ENCODE peak calls at places on chromosomes 2 and 18, in nine cellular contexts. K, M, A, I, O, H, Z, S and N are unnamed samples.

GRCh38 chr2:233267516-233268245 is 16.2 kb downstream of the ATG16L1 start:
- DNase-seq in K (no peak), M (no peak), A (no peak), I (peak; percentile 56), O (no peak), H (peak; percentile 32), Z (no peak), S (no peak), N (no peak)

GRCh38 chr2:218006741-218007140 is 3.9 kb upstream of the TNS1 start:
- DNase-seq in K (no peak), M (no peak), A (peak; percentile 31), I (no peak), O (peak; percentile 87), H (no peak), Z (no peak), S (no peak), N (no peak)

GRCh38 chr2:203732072-203732952 is 25.9 kb downstream of the CD28 start:
- DNase-seq in K (no peak), M (no peak), A (no peak), I (no peak), O (no peak), H (no peak), Z (peak; percentile 9), S (no peak), N (no peak)

GRCh38 chr18:62282188-62282629 is 42.9 kb upstream of the TNFRSF11A start:
- DNase-seq in K (no peak), M (no peak), A (peak; percentile 76), I (no peak), O (peak; percentile 52), H (no peak), Z (no peak), S (no peak), N (peak; percentile 58)

GRCh38 chr2:55014962-55015939 is 35.0 kb downstream of the RTN4 start:
- DNase-seq in K (peak; percentile 83), M (peak; percentile 62), A (peak; percentile 89), I (peak; percentile 9), O (peak; percentile 71), H (peak; percentile 17), Z (no peak), S (peak; percentile 18), N (peak; percentile 48)

GRCh38 chr18:9867454-9867732 is 18.4 kb upstream of the TXNDC2 start:
- DNase-seq in K (no peak), M (no peak), A (no peak), I (no peak), O (no peak), H (no peak), Z (no peak), S (no peak), N (no peak)

GRCh38 chr2:61439241-61440002 is 31.5 kb downstream of the USP34 start:
- DNase-seq in K (no peak), M (no peak), A (no peak), I (no peak), O (no peak), H (no peak), Z (no peak), S (no peak), N (no peak)

GRCh38 chr18:65746936-65747335 is 3.9 kb upstream of the CDH7 start:
- DNase-seq in K (no peak), M (no peak), A (no peak), I (no peak), O (no peak), H (no peak), Z (no peak), S (no peak), N (no peak)

GRCh38 chr2:100427627-100428258 is 10.3 kb upstream of the CHST10 start:
- DNase-seq in K (peak; percentile 55), M (peak; percentile 68), A (peak; percentile 63), I (peak; percentile 65), O (peak; percentile 69), H (peak; percentile 67), Z (peak; percentile 49), S (no peak), N (peak; percentile 54)

GRCh38 chr2:160917850-160918249 is 242.4 kb upstream of the TANK start:
- DNase-seq in K (no peak), M (no peak), A (no peak), I (no peak), O (no peak), H (no peak), Z (no peak), S (no peak), N (no peak)

GRCh38 chr2:28709101-28709500 is 42.5 kb upstream of the PPP1CB start:
- DNase-seq in K (no peak), M (no peak), A (peak; percentile 56), I (no peak), O (no peak), H (no peak), Z (no peak), S (peak; percentile 25), N (no peak)

GRCh38 chr2:10039658-10040410 is 3.5 kb upstream of the KLF11 start:
- DNase-seq in K (no peak), M (no peak), A (peak; percentile 63), I (no peak), O (no peak), H (no peak), Z (no peak), S (no peak), N (no peak)

GRCh38 chr18:55489742-55490055 is 98.3 kb downstream of the TCF4 start:
- DNase-seq in K (no peak), M (no peak), A (peak; percentile 13), I (no peak), O (no peak), H (peak; percentile 30), Z (peak; percentile 58), S (no peak), N (no peak)

GRCh38 chr2:191811807-191812602 is 34.9 kb downstream of the CAVIN2 start:
- DNase-seq in K (peak; percentile 82), M (peak; percentile 64), A (peak; percentile 86), I (no peak), O (peak; percentile 75), H (peak; percentile 25), Z (peak; percentile 24), S (peak; percentile 23), N (peak; percentile 61)

GRCh38 chr2:128536925-128537620 is 218.4 kb upstream of the HS6ST1 start:
- DNase-seq in K (peak; percentile 21), M (peak; percentile 59), A (peak; percentile 97), I (no peak), O (peak; percentile 84), H (no peak), Z (no peak), S (no peak), N (peak; percentile 99)

GRCh38 chr2:196171248-196171871 is at the start of gene STK17B:
- DNase-seq in K (peak; percentile 96), M (peak; percentile 95), A (peak; percentile 98), I (peak; percentile 98), O (peak; percentile 94), H (peak; percentile 96), Z (peak; percentile 87), S (peak; percentile 93), N (peak; percentile 88)

GRCh38 chr2:96119389-96119751 is 3.0 kb upstream of the ADRA2B start:
- DNase-seq in K (no peak), M (no peak), A (no peak), I (no peak), O (no peak), H (no peak), Z (no peak), S (no peak), N (no peak)

GRCh38 chr2:68203587-68203986 is 45.9 kb downstream of the PNO1 start:
- DNase-seq in K (no peak), M (no peak), A (no peak), I (no peak), O (no peak), H (peak; percentile 77), Z (no peak), S (no peak), N (no peak)

GRCh38 chr2:33453905-33454479 is 22.5 kb upstream of the RASGRP3 start:
- DNase-seq in K (no peak), M (no peak), A (no peak), I (no peak), O (peak; percentile 31), H (no peak), Z (no peak), S (no peak), N (no peak)

GRCh38 chr2:137969418-137969765 is 5.1 kb downstream of the HNMT start:
- DNase-seq in K (no peak), M (peak; percentile 38), A (peak; percentile 92), I (no peak), O (peak; percentile 97), H (no peak), Z (peak; percentile 78), S (no peak), N (peak; percentile 83)

GRCh38 chr18:57984490-57985109 is 59.4 kb upstream of the NEDD4L start:
- DNase-seq in K (no peak), M (no peak), A (no peak), I (no peak), O (no peak), H (no peak), Z (no peak), S (no peak), N (no peak)

GRCh38 chr2:175525975-175526374 is 344.5 kb upstream of the ATP5MC3 start:
- DNase-seq in K (no peak), M (no peak), A (peak; percentile 2), I (no peak), O (no peak), H (no peak), Z (no peak), S (no peak), N (no peak)

GRCh38 chr18:21740724-21741510 is at the start of gene MIB1:
- DNase-seq in K (peak; percentile 99), M (no peak), A (no peak), I (peak; percentile 99), O (no peak), H (peak; percentile 73), Z (peak; percentile 99), S (peak; percentile 29), N (no peak)

GRCh38 chr18:50973367-50974126 is 5.7 kb downstream of the ELAC1 start:
- DNase-seq in K (no peak), M (peak; percentile 39), A (peak; percentile 84), I (no peak), O (peak; percentile 20), H (no peak), Z (no peak), S (peak; percentile 38), N (peak; percentile 44)

GRCh38 chr2:120934891-120935338 is 199.2 kb downstream of the GLI2 start:
- DNase-seq in K (peak; percentile 48), M (peak; percentile 35), A (peak; percentile 95), I (no peak), O (peak; percentile 63), H (no peak), Z (no peak), S (no peak), N (peak; percentile 95)